ENCODE peak calls at places on chromosomes 13 and 19, in four cellular contexts. P is ascending aorta, K is sigmoid colon, T is choroid plexus epithelial cell. X is an unnamed sample.

GRCh38 chr13:34246511-34246910 is 428.6 kb downstream of the RFC3 start:
- DNase-seq in P (no peak), K (no peak), T (peak), X (no peak)

GRCh38 chr19:34337747-34338146 is 27.2 kb upstream of the GPI start:
- DNase-seq in P (no peak), K (no peak), T (no peak), X (no peak)

GRCh38 chr19:11355160-11356073 is at the start of gene PLPPR2:
- DNase-seq in P (peak), K (peak), T (peak), X (no peak)

GRCh38 chr13:84651288-84651687 is 769.0 kb upstream of the SLITRK1 start:
- DNase-seq in P (no peak), K (no peak), T (peak), X (no peak)

GRCh38 chr13:41562541-41563178 is 105.3 kb downstream of the RGCC start:
- DNase-seq in P (no peak), K (no peak), T (peak), X (no peak)

GRCh38 chr13:60242231-60242630 is 78.5 kb upstream of the DIAPH3 start:
- DNase-seq in P (no peak), K (no peak), T (no peak), X (no peak)

GRCh38 chr19:33247441-33247819 is 21.8 kb upstream of the SLC7A10 start:
- DNase-seq in P (no peak), K (no peak), T (no peak), X (no peak)

GRCh38 chr19:41530761-41531301 is 45.1 kb upstream of the CEACAM21 start:
- DNase-seq in P (no peak), K (no peak), T (peak), X (no peak)

GRCh38 chr19:7483720-7484201 is 5.1 kb downstream of the PEX11G start:
- DNase-seq in P (no peak), K (no peak), T (no peak), X (no peak)

GRCh38 chr13:87128006-87128405 is 543.2 kb upstream of the SLITRK5 start:
- DNase-seq in P (no peak), K (no peak), T (peak), X (no peak)

GRCh38 chr13:47665041-47665440 is 336.0 kb downstream of the SUCLA2 start:
- DNase-seq in P (no peak), K (no peak), T (no peak), X (no peak)

GRCh38 chr13:99353836-99354235 is 46.6 kb upstream of the GPR183 start:
- DNase-seq in P (no peak), K (no peak), T (peak), X (no peak)

GRCh38 chr13:113533441-113533840 is 42.9 kb upstream of the DCUN1D2 start:
- DNase-seq in P (no peak), K (peak), T (no peak), X (no peak)

GRCh38 chr19:8393871-8394250 is 3.7 kb downstream of the RAB11B start:
- DNase-seq in P (no peak), K (no peak), T (no peak), X (no peak)

GRCh38 chr19:14428882-14429416 is 4.2 kb upstream of the PKN1 start:
- DNase-seq in P (no peak), K (no peak), T (no peak), X (no peak)

GRCh38 chr13:37263881-37264280 is 158.4 kb upstream of the CSNK1A1L start:
- DNase-seq in P (no peak), K (no peak), T (no peak), X (no peak)

GRCh38 chr13:24039621-24040475 is 120.7 kb upstream of the SPATA13 start:
- DNase-seq in P (no peak), K (no peak), T (no peak), X (no peak)

GRCh38 chr19:39411006-39411831 is 1.2 kb upstream of the PLEKHG2 start:
- DNase-seq in P (peak), K (peak), T (peak), X (no peak)

GRCh38 chr13:22235285-22235949 is 564.5 kb downstream of the FGF9 start:
- DNase-seq in P (no peak), K (no peak), T (no peak), X (no peak)

GRCh38 chr13:40762849-40763248 is 8.1 kb downstream of the MRPS31 start:
- DNase-seq in P (no peak), K (no peak), T (no peak), X (no peak)

GRCh38 chr19:11020982-11021759 is 60.3 kb downstream of the SMARCA4 start:
- DNase-seq in P (no peak), K (peak), T (no peak), X (no peak)

GRCh38 chr13:28601581-28601980 is 57.3 kb upstream of the POMP start:
- DNase-seq in P (no peak), K (no peak), T (no peak), X (no peak)

GRCh38 chr19:45075215-45076028 is 856 bp downstream of the ZNF296 start:
- DNase-seq in P (peak), K (peak), T (peak), X (no peak)

GRCh38 chr13:31138515-31138914 is 23.2 kb downstream of the HSPH1 start:
- DNase-seq in P (no peak), K (no peak), T (peak), X (no peak)

DNA sequence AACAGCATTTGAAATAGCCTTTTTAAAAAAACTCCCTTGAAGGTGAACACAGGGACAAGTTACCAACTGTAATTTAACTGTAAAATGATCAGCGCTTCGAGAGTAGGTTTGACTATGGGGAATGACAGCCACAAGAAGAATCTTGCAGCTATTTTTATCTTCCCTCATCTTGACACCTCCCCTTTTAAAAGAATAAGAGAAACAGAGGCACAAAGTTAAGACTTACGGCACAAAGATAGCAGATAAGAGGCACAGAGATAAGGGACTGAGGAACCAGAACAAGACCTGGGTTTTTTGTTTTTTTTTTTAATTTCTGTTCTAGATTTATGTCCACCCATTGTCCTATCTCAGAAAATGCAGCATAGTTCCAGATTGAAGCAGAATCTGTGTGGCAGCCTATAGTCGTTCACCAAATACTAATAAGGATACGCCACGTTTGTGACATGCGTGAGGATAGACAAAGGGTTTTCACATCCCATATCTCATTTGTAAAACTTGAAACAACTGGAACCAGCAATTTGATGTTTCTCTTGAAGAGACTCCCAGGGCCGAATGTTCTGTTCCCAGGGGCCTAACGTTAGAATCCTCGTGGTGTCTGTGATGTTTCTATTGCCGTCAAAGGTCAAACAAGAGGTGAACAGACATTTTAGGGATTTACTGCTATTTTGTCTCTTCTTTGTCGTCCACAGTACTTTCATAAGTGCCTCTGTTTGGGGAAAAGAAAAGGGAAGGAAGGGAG is 154.9 kb downstream of the DCT start:
- DNase-seq in P (no peak), K (no peak), T (no peak), X (no peak)
- H3K4me3 ChIP-seq in P (no peak), K (no peak), T (no peak), X (no peak)

DNA sequence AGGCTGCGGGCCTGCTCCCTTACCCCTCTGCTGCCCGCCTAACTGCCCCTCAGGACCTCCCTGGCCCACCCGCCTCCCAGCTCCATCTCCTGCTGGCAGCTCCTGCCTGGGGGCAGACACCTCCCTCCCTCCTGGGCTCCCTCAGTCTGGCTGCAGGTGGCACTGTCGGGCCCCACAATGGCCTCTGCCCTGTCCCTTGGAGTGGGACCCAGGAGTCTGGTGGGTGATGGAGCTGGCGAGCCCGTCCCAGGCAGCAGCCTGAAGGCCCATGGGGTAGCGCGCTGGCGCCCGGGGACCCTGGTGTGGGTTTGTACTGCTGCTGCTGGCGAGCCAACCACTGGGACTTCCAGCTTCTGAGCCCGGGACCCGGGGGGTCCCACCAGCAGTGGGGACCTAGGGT is 83.6 kb downstream of the KDM4B start:
- DNase-seq in P (no peak), K (no peak), T (no peak), X (no peak)
- TF ChIP-seq CTCF in P (no peak), K (no peak), T (peak), X (no peak)

DNA sequence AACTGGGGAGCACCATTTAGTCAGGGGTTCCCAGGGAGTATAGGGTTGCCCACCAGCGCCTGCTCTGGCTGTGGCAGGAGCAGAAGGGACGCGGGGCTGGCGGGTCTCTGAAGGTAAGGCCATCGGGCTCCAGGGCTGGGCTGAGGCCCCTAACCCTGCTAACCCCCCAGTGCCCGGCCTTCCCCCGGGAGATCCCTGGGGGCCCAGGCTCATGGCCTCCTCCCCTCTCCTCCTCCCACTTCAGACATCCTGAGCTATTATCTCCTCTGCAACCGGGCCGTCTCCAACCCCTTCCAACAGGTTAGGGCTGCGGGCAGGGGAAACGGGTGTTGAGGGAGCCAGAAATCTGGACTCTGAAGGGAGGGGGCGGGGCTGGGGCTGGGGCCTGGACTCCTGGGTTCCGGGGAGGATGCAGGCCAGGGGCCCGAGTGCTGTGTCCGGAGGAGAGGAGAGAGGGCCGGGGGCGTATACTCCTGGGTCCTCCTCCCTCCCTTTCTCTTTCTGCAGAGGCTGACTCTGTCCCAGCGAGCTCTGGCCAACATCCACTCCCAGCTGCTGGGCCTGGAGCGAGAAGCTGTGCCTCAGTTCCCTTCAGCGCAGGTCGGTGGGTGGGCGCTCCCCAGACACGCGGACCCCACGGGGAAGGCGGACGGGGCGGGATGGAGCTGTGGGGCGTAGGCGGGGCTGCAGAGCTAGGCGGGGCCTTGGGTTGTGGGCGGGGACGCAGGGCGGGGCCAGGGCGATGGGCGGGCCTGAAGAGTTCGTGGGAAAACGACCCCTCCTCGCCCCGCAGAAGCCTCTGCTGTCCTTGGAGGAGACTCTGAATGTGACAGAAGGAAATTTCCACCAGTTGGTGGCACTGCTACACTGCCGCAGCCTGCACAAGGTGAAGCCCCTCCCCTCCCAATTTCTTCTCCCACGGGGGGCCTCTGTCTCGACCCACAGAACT is 15.3 kb downstream of the TTYH1 start:
- DNase-seq in P (no peak), K (no peak), T (peak), X (no peak)
- H3K4me3 ChIP-seq in P (no peak), K (no peak), T (peak), X (peak)

GRCh38 chr13:73341748-73342147 is 282.9 kb downstream of the KLF5 start:
- DNase-seq in P (no peak), K (no peak), T (peak), X (peak)
- TF ChIP-seq CTCF in P (no peak), K (no peak), T (no peak), X (no peak)

DNA sequence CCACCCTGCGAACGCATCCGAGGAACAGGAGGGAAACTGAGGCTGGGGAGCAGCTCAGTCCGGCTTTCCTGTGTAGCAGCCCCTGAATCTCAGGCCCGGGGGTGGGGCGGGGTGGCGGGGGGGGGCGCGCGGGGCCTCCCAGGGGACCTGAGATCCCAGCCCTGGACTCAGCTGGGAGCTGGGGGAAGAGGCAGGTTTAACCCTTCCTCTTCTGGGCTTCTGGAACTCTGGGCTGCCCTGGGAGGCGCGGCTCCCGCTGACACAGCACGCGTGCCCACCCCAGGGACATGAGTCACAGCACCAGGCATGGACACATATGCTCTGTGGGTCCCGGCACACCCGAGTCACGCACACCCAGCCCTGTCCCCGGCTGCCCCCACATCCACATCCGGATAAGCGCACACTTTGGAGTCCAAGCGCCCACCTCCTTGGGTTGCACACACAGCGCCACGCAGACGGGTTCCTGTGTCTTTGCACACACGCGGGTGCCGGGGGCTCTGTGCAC is 3.5 kb upstream of the CIRBP start:
- DNase-seq in P (peak), K (peak), T (peak), X (no peak)
- H3K4me3 ChIP-seq in P (peak), K (no peak), T (peak), X (peak)